ENCODE peak calls at places on chromosomes 4 and X, in five cellular contexts. H, E, F, R and M are unnamed samples.

GRCh38 chrX:133575501-133575900 is 160.2 kb upstream of the GPC4 start:
- DNase-seq in H (no peak), E (no peak), F (no peak), R (no peak), M (no peak)

GRCh38 chrX:153004780-153005179 is 10.9 kb upstream of the PNMA5 start:
- DNase-seq in H (no peak), E (no peak), F (no peak), R (no peak), M (no peak)

GRCh38 chr4:55554453-55555030 is 7.8 kb upstream of the CLOCK start:
- DNase-seq in H (peak; percentile 5), E (peak; percentile 14), F (peak; percentile 19), R (peak; percentile 36), M (no peak)

GRCh38 chrX:13837290-13837745 is 20.4 kb upstream of the GPM6B start:
- DNase-seq in H (no peak), E (no peak), F (no peak), R (no peak), M (no peak)

GRCh38 chr4:47215759-47216158 is 184.4 kb downstream of the GABRB1 start:
- DNase-seq in H (no peak), E (no peak), F (no peak), R (no peak), M (no peak)

GRCh38 chr4:86977621-86978184 is 42.9 kb downstream of the AFF1 start:
- DNase-seq in H (no peak), E (no peak), F (peak; percentile 56), R (peak; percentile 73), M (no peak)

GRCh38 chr4:123444298-123444731 is 47.7 kb downstream of the SPRY1 start:
- DNase-seq in H (peak; percentile 18), E (peak; percentile 71), F (no peak), R (no peak), M (no peak)

GRCh38 chr4:100494166-100494565 is 23.7 kb downstream of the EMCN start:
- DNase-seq in H (no peak), E (no peak), F (peak; percentile 8), R (no peak), M (no peak)

GRCh38 chr4:73727685-73728084 is 12.7 kb upstream of the CXCL8 start:
- DNase-seq in H (no peak), E (no peak), F (no peak), R (no peak), M (no peak)

GRCh38 chr4:152109585-152110509 is 349.0 kb upstream of the GATB start:
- DNase-seq in H (no peak), E (no peak), F (peak; percentile 44), R (no peak), M (no peak)

GRCh38 chrX:104565791-104566687 is at the start of gene IL1RAPL2:
- DNase-seq in H (no peak), E (peak; percentile 89), F (no peak), R (no peak), M (no peak)

GRCh38 chr4:754221-755120 is 48.8 kb downstream of the PCGF3 start:
- DNase-seq in H (no peak), E (no peak), F (no peak), R (no peak), M (no peak)

GRCh38 chrX:153871946-153872878 is 13.8 kb downstream of the L1CAM start:
- DNase-seq in H (no peak), E (no peak), F (no peak), R (no peak), M (no peak)

GRCh38 chr4:88737304-88738015 is 39.8 kb upstream of the NAP1L5 start:
- DNase-seq in H (no peak), E (no peak), F (peak; percentile 39), R (no peak), M (no peak)

GRCh38 chrX:155313766-155314165 is 20.6 kb downstream of the CLIC2 start:
- DNase-seq in H (no peak), E (no peak), F (peak; percentile 57), R (peak; percentile 2), M (no peak)

GRCh38 chrX:151982217-151982616 is 7.7 kb upstream of the GABRE start:
- DNase-seq in H (no peak), E (no peak), F (peak; percentile 71), R (no peak), M (no peak)

GRCh38 chr4:22334155-22334554 is 181.7 kb downstream of the ADGRA3 start:
- DNase-seq in H (no peak), E (no peak), F (no peak), R (no peak), M (no peak)

GRCh38 chr4:141132689-141133145 is 552 bp downstream of the RNF150 start:
- DNase-seq in H (no peak), E (peak; percentile 73), F (peak; percentile 6), R (no peak), M (no peak)

GRCh38 chr4:186934841-186935443 is 211.3 kb upstream of the FAT1 start:
- DNase-seq in H (no peak), E (no peak), F (no peak), R (no peak), M (no peak)

GRCh38 chr4:169956441-169956840 is 69.8 kb downstream of the MFAP3L start:
- DNase-seq in H (no peak), E (no peak), F (no peak), R (no peak), M (no peak)

GRCh38 chr4:176792348-176793059 is at the start of gene VEGFC:
- DNase-seq in H (no peak), E (peak; percentile 87), F (peak; percentile 46), R (no peak), M (peak; percentile 28)

GRCh38 chr4:75939890-75940691 is 722 bp downstream of the NAAA start:
- DNase-seq in H (peak; percentile 55), E (peak; percentile 63), F (peak; percentile 39), R (peak; percentile 36), M (peak; percentile 74)

GRCh38 chrX:3788494-3789233 is 75.2 kb upstream of the PRKX start:
- DNase-seq in H (no peak), E (no peak), F (no peak), R (no peak), M (no peak)

GRCh38 chr4:122665148-122665547 is 44.3 kb upstream of the IL21 start:
- DNase-seq in H (no peak), E (no peak), F (no peak), R (no peak), M (no peak)

GRCh38 chr4:56863441-56864129 is 42.1 kb upstream of the SPINK2 start:
- DNase-seq in H (no peak), E (no peak), F (peak; percentile 34), R (no peak), M (no peak)

GRCh38 chr4:139528377-139529005 is 27.5 kb downstream of the SETD7 start:
- DNase-seq in H (peak; percentile 26), E (no peak), F (peak; percentile 14), R (no peak), M (no peak)